ENCODE peak calls at places on chromosomes 5 and 9, in eight cellular contexts. Q is psoas muscle; G is cardiac fibroblast; A is GM06990; W is keratinocyte; M is right lobe of liver; F is body of pancreas; O is CD4-positive, alpha-beta T cell. P is an unnamed sample.

GRCh38 chr5:172455511-172456061 is 1.3 kb upstream of the SH3PXD2B start:
- DNase-seq in O (no peak), Q (peak), A (no peak), W (no peak), F (no peak), M (no peak), G (peak), P (peak)

GRCh38 chr9:124047106-124047716 is 35.6 kb downstream of the LHX2 start:
- DNase-seq in M (no peak), W (no peak), A (no peak), O (no peak), Q (no peak), F (no peak), G (peak), P (no peak)

GRCh38 chr5:139636975-139637408 is 11.2 kb upstream of the CXXC5 start:
- DNase-seq in G (peak), F (no peak), A (peak), M (no peak), W (peak), O (no peak), Q (no peak), P (peak)

GRCh38 chr9:127898433-127899199 is 787 bp downstream of the ST6GALNAC6 start:
- DNase-seq in M (no peak), O (no peak), F (peak), Q (peak), W (no peak), G (peak), A (peak), P (peak)

GRCh38 chr5:159313197-159313596 is 17.1 kb downstream of the IL12B start:
- DNase-seq in W (no peak), G (no peak), F (no peak), O (no peak), A (no peak), Q (no peak), M (no peak), P (no peak)

GRCh38 chr9:36436909-36437308 is 36.8 kb upstream of the RNF38 start:
- DNase-seq in M (no peak), A (no peak), G (no peak), Q (no peak), O (no peak), F (peak), W (no peak), P (no peak)

GRCh38 chr5:119319890-119320289 is 35.9 kb upstream of the TNFAIP8 start:
- DNase-seq in M (no peak), Q (no peak), G (no peak), F (no peak), W (no peak), O (no peak), A (no peak), P (no peak)

GRCh38 chr5:76500633-76501393 is 97.7 kb downstream of the IQGAP2 start:
- DNase-seq in O (no peak), F (no peak), Q (no peak), M (no peak), A (no peak), G (no peak), W (no peak), P (peak)

GRCh38 chr5:152987156-152987555 is 503.3 kb upstream of the GRIA1 start:
- DNase-seq in O (no peak), W (no peak), G (no peak), Q (no peak), M (no peak), F (peak), A (no peak), P (no peak)

GRCh38 chr5:169637085-169637855 is at the start of gene DOCK2:
- DNase-seq in A (peak), Q (peak), M (peak), F (peak), G (no peak), W (no peak), O (peak), P (no peak)

GRCh38 chr5:132050136-132050535 is 10.3 kb upstream of the IL3 start:
- DNase-seq in F (peak), Q (no peak), G (no peak), A (no peak), O (no peak), M (peak), W (no peak), P (no peak)

GRCh38 chr9:128771094-128771721 is 519 bp downstream of the ZER1 start:
- DNase-seq in O (peak), W (no peak), A (no peak), G (no peak), F (peak), Q (no peak), M (no peak), P (peak)

GRCh38 chr5:142590451-142591240 is 95.2 kb downstream of the FGF1 start:
- DNase-seq in G (peak), F (no peak), M (no peak), O (no peak), W (no peak), A (no peak), Q (no peak), P (no peak)

GRCh38 chr9:135244271-135244691 is 156.8 kb downstream of the OLFM1 start:
- DNase-seq in M (peak), O (no peak), G (no peak), Q (no peak), F (peak), A (no peak), W (no peak), P (no peak)

GRCh38 chr5:91946870-91947269 is 563.8 kb upstream of the ARRDC3 start:
- DNase-seq in A (no peak), W (no peak), M (no peak), G (no peak), F (no peak), O (no peak), Q (no peak), P (no peak)

GRCh38 chr5:134100283-134101011 is 14.0 kb upstream of the TCF7 start:
- DNase-seq in A (peak), Q (no peak), O (peak), F (no peak), G (peak), W (no peak), M (no peak), P (peak)

GRCh38 chr9:100452894-100453293 is 20.1 kb upstream of the TMEFF1 start:
- DNase-seq in G (no peak), W (no peak), M (no peak), A (no peak), F (no peak), O (no peak), Q (no peak), P (no peak)

GRCh38 chr5:108743344-108743743 is 4.4 kb upstream of the FER start:
- DNase-seq in O (no peak), M (no peak), G (peak), W (no peak), A (no peak), Q (no peak), F (no peak), P (no peak)

GRCh38 chr9:93143830-93144530 is 9.9 kb upstream of the NINJ1 start:
- DNase-seq in Q (peak), M (no peak), G (no peak), W (no peak), F (no peak), O (peak), A (peak), P (peak)

GRCh38 chr9:20584968-20585643 is 37.2 kb downstream of the MLLT3 start:
- DNase-seq in Q (no peak), W (no peak), O (no peak), G (no peak), F (no peak), A (no peak), M (no peak), P (no peak)

GRCh38 chr9:109585841-109586240 is 87.7 kb upstream of the PTPN3 start:
- DNase-seq in O (no peak), F (no peak), G (no peak), A (no peak), M (no peak), W (no peak), Q (no peak), P (no peak)

GRCh38 chr5:167877319-167877718 is 414.1 kb upstream of the WWC1 start:
- DNase-seq in O (no peak), A (no peak), F (no peak), M (no peak), W (no peak), G (no peak), Q (no peak), P (no peak)

GRCh38 chr5:179803651-179804598 is 2.7 kb downstream of the MGAT4B start:
- DNase-seq in W (no peak), A (no peak), M (peak), F (no peak), Q (no peak), G (peak), O (no peak), P (no peak)

GRCh38 chr9:127158995-127159801 is 36.8 kb upstream of the ANGPTL2 start:
- DNase-seq in G (peak), M (peak), W (no peak), F (peak), A (no peak), Q (peak), O (no peak), P (peak)

GRCh38 chr5:91293131-91293530 is 90.0 kb downstream of the ARRDC3 start:
- DNase-seq in G (no peak), F (no peak), A (no peak), W (no peak), M (no peak), Q (no peak), O (no peak), P (no peak)

GRCh38 chr9:93968451-93969327 is 13.5 kb upstream of the BARX1 start:
- DNase-seq in G (no peak), A (no peak), F (no peak), W (no peak), O (no peak), M (no peak), Q (no peak), P (no peak)

GRCh38 chr9:133396952-133397351 is 20.8 kb downstream of the STKLD1 start:
- DNase-seq in F (no peak), W (no peak), G (peak), M (no peak), A (no peak), Q (no peak), O (no peak), P (no peak)
- TF ChIP-seq CTCF in F (no peak), W (peak), G (peak), M (peak), A (peak), Q (no peak), O (no peak), P (peak)

DNA sequence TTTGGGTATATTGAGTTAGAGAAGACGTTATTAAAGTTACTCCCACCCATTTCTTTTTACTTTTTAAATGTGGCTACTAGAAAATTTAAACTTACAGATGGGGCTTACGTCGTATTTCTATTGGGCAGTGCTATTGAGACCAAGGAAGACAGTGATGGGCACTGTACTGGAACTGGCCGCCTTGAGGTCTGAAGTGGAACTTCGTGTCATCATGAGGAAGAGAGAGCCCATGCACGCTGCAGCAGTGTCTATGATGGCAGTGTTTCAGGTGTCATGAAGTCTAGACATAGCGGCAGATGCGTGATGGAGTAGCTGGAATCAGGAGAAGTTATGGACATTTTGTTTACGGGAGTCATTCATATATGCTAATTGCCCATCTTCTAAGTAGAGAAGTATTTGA is 143.7 kb downstream of the LRRC70 start:
- DNase-seq in A (no peak), M (no peak), G (no peak), W (no peak), O (no peak), Q (no peak), F (no peak), P (no peak)
- TF ChIP-seq CTCF in A (no peak), M (no peak), G (no peak), W (no peak), O (no peak), Q (no peak), F (no peak), P (no peak)

GRCh38 chr5:36202521-36202961 is 39.2 kb downstream of the NADK2 start:
- DNase-seq in M (no peak), F (no peak), W (no peak), Q (no peak), A (no peak), O (no peak), G (peak), P (peak)

GRCh38 chr5:36200513-36200912 is 41.2 kb downstream of the NADK2 start:
- DNase-seq in M (no peak), G (peak), A (no peak), O (no peak), W (peak), F (no peak), Q (no peak), P (peak)

GRCh38 chr5:36193746-36194145 is 41.8 kb downstream of the SKP2 start:
- DNase-seq in Q (no peak), F (no peak), M (no peak), W (no peak), G (no peak), O (no peak), A (no peak), P (no peak)

GRCh38 chr5:36199620-36200019 is 42.1 kb downstream of the NADK2 start:
- DNase-seq in W (no peak), O (no peak), Q (no peak), F (no peak), A (no peak), G (peak), M (no peak), P (no peak)

DNA sequence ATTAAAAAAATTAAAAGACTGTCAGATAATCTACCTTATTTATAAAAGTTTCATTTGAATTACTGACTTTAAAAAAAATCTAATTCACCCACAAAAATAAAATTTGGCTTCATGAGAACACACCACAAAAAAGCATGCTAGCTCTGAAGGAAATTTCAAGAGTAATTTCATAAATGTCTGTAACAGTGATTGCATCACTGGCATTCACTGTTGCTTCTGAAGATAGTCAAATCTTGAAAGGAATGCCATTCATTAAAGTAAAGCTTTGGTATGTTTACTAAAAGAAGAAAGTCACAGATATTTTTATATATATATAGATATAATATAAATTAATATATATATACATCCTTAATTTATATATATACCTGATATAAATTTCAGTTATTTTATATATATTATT is 43.4 kb downstream of the NADK2 start:
- DNase-seq in F (no peak), M (no peak), G (no peak), W (no peak), O (no peak), A (no peak), Q (no peak), P (no peak)
- TF ChIP-seq CTCF in F (no peak), M (no peak), G (no peak), W (no peak), O (no peak), A (no peak), Q (no peak), P (no peak)

GRCh38 chr5:56303511-56303910 is 70.4 kb upstream of the ANKRD55 start:
- DNase-seq in M (no peak), A (no peak), Q (no peak), O (no peak), F (no peak), G (no peak), W (no peak), P (no peak)
- TF ChIP-seq CTCF in M (no peak), A (no peak), Q (no peak), O (no peak), F (no peak), G (peak), W (no peak), P (no peak)

DNA sequence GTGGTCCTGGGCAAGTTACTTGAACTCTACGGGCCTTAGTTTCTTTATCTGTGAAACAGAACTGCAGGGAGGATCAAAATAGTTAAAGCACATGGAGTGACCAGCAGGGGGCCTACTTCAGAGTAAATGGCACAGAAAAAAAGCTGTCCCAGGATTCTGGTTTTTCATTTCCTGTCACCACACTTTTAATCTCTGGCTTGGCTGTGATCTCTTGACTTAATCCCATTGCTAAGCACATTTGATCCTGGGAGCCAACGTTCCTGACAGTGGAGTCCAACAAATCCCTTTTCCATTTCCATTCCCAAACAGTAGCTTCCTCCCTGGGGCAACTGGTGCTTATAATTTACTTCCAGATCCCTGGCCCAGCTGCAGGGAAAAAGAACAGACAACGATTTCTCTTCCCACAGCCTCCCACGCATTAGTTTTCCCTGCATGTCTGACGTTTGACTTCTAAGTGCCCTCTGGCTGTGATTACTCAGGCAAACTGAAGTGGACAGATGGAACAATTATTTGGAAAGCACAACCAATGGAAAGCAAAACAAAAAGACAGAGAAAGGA is 136.5 kb upstream of the STK32A start:
- DNase-seq in M (no peak), W (no peak), O (no peak), A (no peak), F (peak), G (peak), Q (no peak), P (peak)
- TF ChIP-seq CTCF in M (peak), W (peak), O (no peak), A (peak), F (peak), G (peak), Q (peak), P (peak)